ENCODE peak calls at places on chromosome 1, in six cellular contexts. A is thyroid gland, X is esophagus squamous epithelium, K is ovary, M is Peyer's patch, D is uterus. S is an unnamed sample.

GRCh38 chr1:201515895-201516294 is 9.0 kb upstream of the CSRP1 start:
- DNase-seq in A (no peak), X (no peak), K (no peak), M (no peak), D (no peak), S (no peak)

GRCh38 chr1:51372561-51372960 is 42.2 kb upstream of the TTC39A start:
- DNase-seq in A (no peak), X (no peak), K (no peak), M (no peak), D (no peak), S (no peak)

GRCh38 chr1:200262326-200262965 is 147.4 kb downstream of the ZNF281 start:
- DNase-seq in A (no peak), X (no peak), K (no peak), M (no peak), D (no peak), S (no peak)

GRCh38 chr1:227885648-227886502 is 61.9 kb downstream of the WNT9A start:
- DNase-seq in A (peak), X (no peak), K (peak), M (peak), D (peak), S (peak)

GRCh38 chr1:23383547-23384311 is 14.1 kb upstream of the ZNF436 start:
- DNase-seq in A (no peak), X (no peak), K (no peak), M (no peak), D (no peak), S (peak)

GRCh38 chr1:43438576-43439120 is 15.1 kb downstream of the HYI start:
- DNase-seq in A (no peak), X (no peak), K (peak), M (no peak), D (peak), S (no peak)

GRCh38 chr1:94974824-94975223 is 47.9 kb upstream of the CNN3 start:
- DNase-seq in A (no peak), X (no peak), K (no peak), M (no peak), D (no peak), S (no peak)

GRCh38 chr1:28751315-28752056 is 14.7 kb downstream of the YTHDF2 start:
- DNase-seq in A (no peak), X (no peak), K (no peak), M (no peak), D (no peak), S (no peak)

GRCh38 chr1:198534540-198535413 is 5.7 kb downstream of the ATP6V1G3 start:
- DNase-seq in A (no peak), X (no peak), K (no peak), M (no peak), D (no peak), S (no peak)

GRCh38 chr1:175757381-175758015 is 14.1 kb upstream of the TNR start:
- DNase-seq in A (peak), X (no peak), K (no peak), M (no peak), D (no peak), S (peak)

GRCh38 chr1:219660666-219661463 is 48.0 kb upstream of the ZC3H11B start:
- DNase-seq in A (peak), X (peak), K (peak), M (peak), D (peak), S (peak)

GRCh38 chr1:2523891-2524609 is 2.3 kb downstream of the PANK4 start:
- DNase-seq in A (no peak), X (no peak), K (no peak), M (no peak), D (no peak), S (no peak)

GRCh38 chr1:241985787-241986186 is 13.1 kb downstream of the MAP1LC3C start:
- DNase-seq in A (no peak), X (no peak), K (no peak), M (no peak), D (no peak), S (peak)

GRCh38 chr1:200982071-200982945 is 41.2 kb downstream of the KIF21B start:
- DNase-seq in A (no peak), X (no peak), K (no peak), M (no peak), D (no peak), S (no peak)

GRCh38 chr1:223765036-223765718 is 52.8 kb downstream of the CAPN2 start:
- DNase-seq in A (no peak), X (no peak), K (no peak), M (no peak), D (no peak), S (peak)

GRCh38 chr1:76073471-76073870 is 1.1 kb upstream of the ST6GALNAC3 start:
- DNase-seq in A (no peak), X (no peak), K (no peak), M (no peak), D (no peak), S (no peak)

GRCh38 chr1:23423415-23424170 is 955 bp downstream of the TCEA3 start:
- DNase-seq in A (peak), X (no peak), K (peak), M (peak), D (peak), S (no peak)

GRCh38 chr1:66945316-66945715 is 20.5 kb downstream of the MIER1 start:
- DNase-seq in A (no peak), X (no peak), K (no peak), M (no peak), D (no peak), S (no peak)

GRCh38 chr1:235503333-235504121 is 725 bp downstream of the B3GALNT2 start:
- DNase-seq in A (peak), X (no peak), K (peak), M (peak), D (no peak), S (peak)

GRCh38 chr1:110673805-110674336 is 869 bp downstream of the KCNA3 start:
- DNase-seq in A (no peak), X (no peak), K (no peak), M (peak), D (no peak), S (no peak)

GRCh38 chr1:100631015-100631521 is 88.5 kb upstream of the VCAM1 start:
- DNase-seq in A (no peak), X (no peak), K (no peak), M (no peak), D (no peak), S (no peak)

GRCh38 chr1:51924455-51924854 is 45.9 kb upstream of the NRDC start:
- DNase-seq in A (no peak), X (no peak), K (no peak), M (no peak), D (no peak), S (no peak)

GRCh38 chr1:151864411-151864810 is 10.9 kb upstream of the THEM5 start:
- DNase-seq in A (no peak), X (no peak), K (no peak), M (no peak), D (no peak), S (no peak)

GRCh38 chr1:40932004-40932403 is 47.5 kb upstream of the CTPS1 start:
- DNase-seq in A (no peak), X (no peak), K (no peak), M (no peak), D (no peak), S (no peak)

GRCh38 chr1:219085988-219086387 is 87.7 kb upstream of the LYPLAL1 start:
- DNase-seq in A (no peak), X (no peak), K (no peak), M (no peak), D (no peak), S (no peak)

GRCh38 chr1:151166506-151166956 is 587 bp downstream of the SCNM1 start:
- DNase-seq in A (peak), X (no peak), K (no peak), M (no peak), D (no peak), S (no peak)

GRCh38 chr1:48794815-48795214 is 18.1 kb upstream of the BEND5 start:
- DNase-seq in A (no peak), X (no peak), K (no peak), M (no peak), D (no peak), S (no peak)
- TF ChIP-seq CTCF in A (no peak), X (no peak), K (no peak), M (no peak), D (no peak), S (no peak)

GRCh38 chr1:22096036-22096435 is 43.5 kb downstream of the CDC42 start:
- DNase-seq in A (no peak), X (no peak), K (no peak), M (no peak), D (no peak), S (no peak)

GRCh38 chr1:22101199-22101598 is 41.7 kb downstream of the WNT4 start:
- DNase-seq in A (no peak), X (no peak), K (no peak), M (no peak), D (no peak), S (no peak)

GRCh38 chr1:22100168-22100567 is 42.7 kb downstream of the WNT4 start:
- DNase-seq in A (no peak), X (no peak), K (no peak), M (no peak), D (no peak), S (no peak)

GRCh38 chr1:22096463-22096862 is 44.0 kb downstream of the CDC42 start:
- DNase-seq in A (no peak), X (no peak), K (no peak), M (no peak), D (no peak), S (no peak)

DNA sequence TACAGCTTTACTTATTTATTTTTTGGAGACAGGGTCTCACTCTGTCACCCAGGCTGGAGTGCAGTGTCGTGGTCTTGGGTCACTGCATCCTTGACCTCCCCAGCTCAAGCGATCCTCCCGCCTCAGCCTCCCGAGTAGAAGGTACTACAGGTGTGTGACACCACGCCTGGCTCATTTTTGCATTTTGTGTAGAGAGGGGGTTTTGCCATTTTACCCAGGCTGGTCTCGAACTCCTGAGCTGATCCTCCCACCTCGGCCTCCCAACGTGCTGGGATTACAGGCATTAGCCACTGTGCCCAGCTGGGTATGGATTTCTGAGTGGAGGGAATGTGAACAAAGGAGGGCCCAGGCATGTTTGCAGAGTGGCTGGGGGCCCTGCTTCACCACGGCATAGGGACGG is 44.1 kb downstream of the WNT4 start:
- DNase-seq in A (no peak), X (no peak), K (no peak), M (no peak), D (no peak), S (no peak)
- TF ChIP-seq POLR2A in A (no peak), X (no peak), K (no peak), M (no peak), D (no peak), S (no peak)

DNA sequence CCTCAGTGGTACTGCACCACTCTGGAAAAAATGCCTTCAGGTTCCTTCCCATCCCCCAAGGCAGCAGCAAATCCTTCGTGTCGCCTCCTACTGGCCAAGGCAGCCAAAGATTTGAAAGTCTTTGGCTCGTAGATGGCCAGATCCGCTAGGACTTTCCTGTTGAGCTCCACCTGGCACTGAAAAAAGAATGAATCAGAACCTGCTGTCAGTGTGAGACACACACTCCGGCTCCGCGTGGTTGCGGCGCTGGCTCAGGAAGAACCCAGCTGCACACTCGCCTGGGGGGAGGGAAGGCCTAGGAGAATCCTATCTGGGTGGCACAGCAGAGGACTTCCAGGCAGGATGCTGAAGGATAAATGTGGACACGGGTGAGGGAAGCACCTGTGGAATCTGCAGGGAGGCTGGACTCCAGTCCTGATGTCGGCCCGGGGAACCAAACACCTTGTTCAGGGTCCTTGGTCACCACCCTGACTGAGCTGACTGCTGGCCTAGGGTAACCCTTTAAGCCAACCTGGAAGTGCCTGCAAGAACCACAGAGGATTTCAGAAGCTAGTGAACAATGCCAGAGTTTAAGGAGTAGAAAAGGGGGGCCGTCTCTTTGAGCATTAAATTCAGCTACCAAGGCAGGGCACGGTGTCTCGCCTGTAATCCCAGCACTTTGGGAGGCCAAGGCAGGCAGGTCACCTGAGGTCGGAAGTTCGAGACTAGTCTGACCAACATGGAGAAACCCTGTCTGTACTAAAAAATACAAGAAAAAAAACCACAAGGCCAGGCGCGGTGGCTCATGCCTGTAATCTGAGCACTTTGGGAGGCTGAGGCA is 3.2 kb upstream of the CCNL2 start:
- DNase-seq in A (no peak), X (no peak), K (no peak), M (no peak), D (no peak), S (no peak)
- TF ChIP-seq CTCF in A (no peak), X (peak), K (no peak), M (peak), D (no peak), S (peak)

DNA sequence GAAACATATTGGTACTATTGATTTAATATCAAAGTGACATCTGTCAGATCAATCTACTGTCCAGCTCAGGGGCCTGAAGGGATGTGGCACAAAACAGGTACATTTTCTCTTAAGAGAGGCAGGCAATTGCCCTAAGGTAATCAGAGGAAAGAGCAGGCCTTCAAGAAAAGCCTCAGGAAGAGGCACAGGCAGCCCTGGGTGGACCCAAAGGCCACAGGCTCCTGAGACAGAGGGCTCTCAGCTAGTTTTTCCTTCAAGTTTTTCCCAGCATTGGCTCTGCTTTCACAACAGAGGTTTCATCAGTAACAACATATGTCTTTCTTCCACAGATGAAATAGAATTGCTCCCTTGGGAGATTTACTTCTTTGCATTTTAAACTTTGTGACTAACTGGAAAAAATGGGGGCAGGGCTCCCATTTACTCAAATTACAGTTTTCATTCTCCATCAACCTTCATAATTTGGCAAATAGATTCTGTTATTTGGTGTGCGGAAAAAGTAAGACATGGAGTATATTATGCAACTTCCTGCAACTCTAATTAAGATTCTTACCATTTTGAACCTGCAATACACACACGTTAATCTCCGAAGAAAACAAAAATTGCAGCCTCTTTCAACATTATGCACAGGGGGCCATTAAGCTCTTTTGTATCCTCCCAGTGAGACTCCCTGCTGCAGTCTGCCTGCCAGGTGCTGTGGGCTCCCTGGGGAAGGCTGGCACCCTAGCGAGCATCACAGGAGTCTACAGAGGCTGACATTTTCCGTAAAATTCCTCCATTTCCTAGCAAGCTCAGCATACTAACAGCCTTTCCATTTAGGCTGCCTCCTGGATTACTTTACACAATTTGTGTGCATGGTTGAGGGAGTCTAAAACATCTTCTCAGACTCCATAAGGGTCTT is 282.3 kb downstream of the USH2A start:
- DNase-seq in A (no peak), X (no peak), K (no peak), M (no peak), D (no peak), S (no peak)
- TF ChIP-seq POLR2A in A (no peak), X (no peak), K (no peak), M (no peak), D (no peak), S (no peak)

GRCh38 chr1:213720032-213720431 is 267.7 kb upstream of the PROX1 start:
- DNase-seq in A (no peak), X (no peak), K (no peak), M (no peak), D (no peak), S (no peak)
- TF ChIP-seq CTCF in A (no peak), X (no peak), K (no peak), M (no peak), D (no peak), S (no peak)

GRCh38 chr1:61082336-61083013 is at the start of gene NFIA:
- DNase-seq in A (peak), X (no peak), K (peak), M (peak), D (peak), S (peak)
- TF ChIP-seq POLR2A in A (peak), X (peak), K (no peak), M (no peak), D (no peak), S (no peak)